ENCODE peak calls at places on chromosomes 13 and 19, in six cellular contexts. I, Q, T, L, F and X are unnamed samples.

GRCh38 chr19:45668342-45668871 is 386 bp downstream of the GIPR start:
- DNase-seq in I (no peak), Q (no peak), T (no peak), L (peak), F (no peak), X (no peak)

GRCh38 chr13:111866731-111867245 is 200.2 kb upstream of the SOX1 start:
- DNase-seq in I (no peak), Q (no peak), T (no peak), L (no peak), F (no peak), X (no peak)

GRCh38 chr19:46739290-46739771 is 6.5 kb upstream of the FKRP start:
- DNase-seq in I (no peak), Q (no peak), T (peak), L (no peak), F (no peak), X (no peak)

GRCh38 chr13:96104516-96104915 is 14.6 kb downstream of the HS6ST3 start:
- DNase-seq in I (peak), Q (no peak), T (no peak), L (no peak), F (no peak), X (no peak)

GRCh38 chr13:40665754-40666057 is 735 bp downstream of the FOXO1 start:
- DNase-seq in I (peak), Q (peak), T (no peak), L (peak), F (no peak), X (peak)

GRCh38 chr19:47097396-47098217 is 16.0 kb downstream of the ZC3H4 start:
- DNase-seq in I (no peak), Q (peak), T (peak), L (no peak), F (peak), X (no peak)

GRCh38 chr13:99384468-99384867 is 77.3 kb upstream of the GPR183 start:
- DNase-seq in I (no peak), Q (no peak), T (no peak), L (peak), F (no peak), X (peak)

GRCh38 chr13:50127017-50127725 is 111.9 kb downstream of the KCNRG start:
- DNase-seq in I (peak), Q (peak), T (no peak), L (peak), F (peak), X (peak)

GRCh38 chr19:6734096-6734696 is 3.2 kb downstream of the GPR108 start:
- DNase-seq in I (no peak), Q (no peak), T (no peak), L (no peak), F (no peak), X (no peak)

GRCh38 chr19:33630880-33631627 is 9.3 kb downstream of the CHST8 start:
- DNase-seq in I (no peak), Q (no peak), T (no peak), L (no peak), F (no peak), X (no peak)

GRCh38 chr13:51639171-51639570 is 54.9 kb downstream of the WDFY2 start:
- DNase-seq in I (no peak), Q (peak), T (no peak), L (no peak), F (no peak), X (no peak)

GRCh38 chr19:53945441-53945840 is 17.3 kb upstream of the CACNG8 start:
- DNase-seq in I (peak), Q (peak), T (no peak), L (no peak), F (no peak), X (no peak)

GRCh38 chr13:80778302-80778701 is 437.4 kb upstream of the SPRY2 start:
- DNase-seq in I (no peak), Q (no peak), T (no peak), L (no peak), F (no peak), X (no peak)

GRCh38 chr13:40420160-40420740 is 246.2 kb downstream of the FOXO1 start:
- DNase-seq in I (peak), Q (no peak), T (no peak), L (no peak), F (no peak), X (no peak)

GRCh38 chr19:39671739-39672363 is 16.1 kb downstream of the LGALS16 start:
- DNase-seq in I (peak), Q (peak), T (no peak), L (peak), F (no peak), X (no peak)

GRCh38 chr13:114140131-114140908 is 7.9 kb upstream of the RASA3 start:
- DNase-seq in I (no peak), Q (no peak), T (no peak), L (peak), F (no peak), X (no peak)

GRCh38 chr13:26528527-26528926 is 29.0 kb upstream of the WASF3 start:
- DNase-seq in I (no peak), Q (no peak), T (no peak), L (no peak), F (no peak), X (no peak)

GRCh38 chr19:5054551-5055456 is 85.9 kb downstream of the KDM4B start:
- DNase-seq in I (no peak), Q (no peak), T (peak), L (no peak), F (no peak), X (no peak)

GRCh38 chr13:76965759-76966421 is 17.6 kb downstream of the ACOD1 start:
- DNase-seq in I (no peak), Q (peak), T (no peak), L (no peak), F (no peak), X (no peak)

GRCh38 chr13:78660130-78660857 is 1.3 kb upstream of the OBI1 start:
- DNase-seq in I (peak), Q (peak), T (no peak), L (no peak), F (no peak), X (no peak)

GRCh38 chr19:29376855-29377354 is 148.9 kb upstream of the VSTM2B start:
- DNase-seq in I (no peak), Q (no peak), T (no peak), L (no peak), F (peak), X (no peak)

GRCh38 chr19:30516586-30516985 is 144.4 kb downstream of the ZNF536 start:
- DNase-seq in I (no peak), Q (no peak), T (no peak), L (no peak), F (no peak), X (no peak)

GRCh38 chr13:50726164-50726563 is 117.3 kb downstream of the DLEU7 start:
- DNase-seq in I (no peak), Q (no peak), T (no peak), L (no peak), F (no peak), X (no peak)

GRCh38 chr19:51607920-51608562 is 22.2 kb downstream of the SIGLEC5 start:
- DNase-seq in I (peak), Q (peak), T (peak), L (no peak), F (peak), X (peak)

GRCh38 chr19:29145756-29146155 is 67.2 kb downstream of the UQCRFS1 start:
- DNase-seq in I (no peak), Q (no peak), T (no peak), L (no peak), F (no peak), X (no peak)

GRCh38 chr13:67776171-67776570 is 546.0 kb upstream of the PCDH9 start:
- DNase-seq in I (no peak), Q (no peak), T (no peak), L (no peak), F (no peak), X (no peak)

GRCh38 chr19:44282846-44283245 is 22.0 kb downstream of the ZNF235 start:
- DNase-seq in I (no peak), Q (no peak), T (no peak), L (no peak), F (no peak), X (no peak)

GRCh38 chr19:3801412-3802096 is 15.4 kb upstream of the MATK start:
- DNase-seq in I (peak), Q (peak), T (peak), L (peak), F (peak), X (peak)

GRCh38 chr19:33574824-33575223 is 46.9 kb upstream of the CHST8 start:
- DNase-seq in I (no peak), Q (no peak), T (no peak), L (no peak), F (no peak), X (no peak)

GRCh38 chr19:18073197-18073596 is 13.5 kb downstream of the IL12RB1 start:
- DNase-seq in I (no peak), Q (no peak), T (no peak), L (no peak), F (no peak), X (no peak)

GRCh38 chr19:39498262-39499081 is at the start of gene DLL3:
- DNase-seq in I (peak), Q (no peak), T (no peak), L (no peak), F (no peak), X (no peak)

GRCh38 chr19:15248106-15248505 is 15.9 kb upstream of the EPHX3 start:
- DNase-seq in I (no peak), Q (no peak), T (no peak), L (no peak), F (no peak), X (no peak)

GRCh38 chr13:51953347-51953746 is 57.9 kb downstream of the ATP7B start:
- DNase-seq in I (no peak), Q (no peak), T (no peak), L (no peak), F (no peak), X (no peak)

GRCh38 chr19:28905996-28906395 is 307.0 kb downstream of the UQCRFS1 start:
- DNase-seq in I (no peak), Q (no peak), T (no peak), L (no peak), F (no peak), X (no peak)

GRCh38 chr19:18915639-18916038 is 3.5 kb downstream of the COPE start:
- DNase-seq in I (peak), Q (peak), T (peak), L (no peak), F (no peak), X (no peak)

GRCh38 chr19:58035863-58036262 is 2.0 kb downstream of the ZSCAN1 start:
- DNase-seq in I (no peak), Q (no peak), T (no peak), L (no peak), F (no peak), X (no peak)

GRCh38 chr13:23715762-23716235 is 145.6 kb downstream of the TNFRSF19 start:
- DNase-seq in I (peak), Q (no peak), T (no peak), L (no peak), F (no peak), X (no peak)
- H3K27ac ChIP-seq in I (no peak), Q (no peak), T (no peak), L (no peak), F (no peak), X (no peak)

GRCh38 chr13:74246398-74246975 is 112.3 kb upstream of the KLF12 start:
- DNase-seq in I (no peak), Q (peak), T (no peak), L (no peak), F (no peak), X (no peak)
- H3K27ac ChIP-seq in I (no peak), Q (no peak), T (no peak), L (no peak), F (no peak), X (peak)

DNA sequence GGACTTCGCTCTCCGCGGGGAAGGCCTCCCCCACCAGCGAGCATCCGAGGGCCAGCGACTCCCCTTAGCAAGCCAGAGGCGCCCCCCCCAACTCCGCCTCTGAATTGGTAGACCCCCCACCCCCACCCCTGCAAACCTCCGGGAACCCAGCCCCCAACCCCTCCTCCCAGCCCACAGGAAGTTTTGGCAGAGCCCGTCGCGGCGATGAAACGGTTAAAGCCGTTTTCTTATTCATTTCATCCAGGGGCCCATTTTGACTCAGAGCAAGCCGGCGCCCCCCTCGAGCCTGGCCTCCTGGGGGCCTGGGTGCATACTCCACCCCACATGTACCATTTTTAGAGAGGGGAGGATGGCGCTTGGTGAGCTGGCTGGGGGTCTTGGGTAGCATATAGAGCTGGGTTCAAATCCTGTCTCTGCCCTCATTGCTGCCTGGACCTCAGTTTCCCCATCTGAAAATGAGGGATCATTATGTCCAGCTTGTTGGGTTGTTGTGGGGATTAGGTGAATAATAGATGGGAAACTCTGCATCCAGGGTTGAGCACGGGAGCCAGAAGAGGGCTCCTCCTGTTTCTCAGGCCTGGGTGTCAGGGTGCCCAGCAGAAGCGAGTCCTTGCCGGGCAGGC is 7.9 kb upstream of the JUNB start:
- DNase-seq in I (no peak), Q (no peak), T (no peak), L (no peak), F (no peak), X (no peak)
- H3K27ac ChIP-seq in I (peak), Q (peak), T (peak), L (peak), F (peak), X (peak)

GRCh38 chr19:52785506-52785905 is 1.1 kb downstream of the ZNF600 start:
- DNase-seq in I (no peak), Q (no peak), T (no peak), L (no peak), F (no peak), X (no peak)

GRCh38 chr19:52789440-52789839 is 2.8 kb upstream of the ZNF600 start:
- DNase-seq in I (peak), Q (no peak), T (no peak), L (no peak), F (no peak), X (no peak)

GRCh38 chr19:52786078-52786463 is 520 bp downstream of the ZNF600 start:
- DNase-seq in I (no peak), Q (no peak), T (no peak), L (no peak), F (no peak), X (no peak)
- H3K27ac ChIP-seq in I (no peak), Q (no peak), T (no peak), L (peak), F (peak), X (peak)

GRCh38 chr19:50214699-50215543 is 11.5 kb downstream of the MYH14 start:
- DNase-seq in I (peak), Q (no peak), T (no peak), L (no peak), F (peak), X (no peak)

GRCh38 chr19:50210425-50210824 is 7.0 kb downstream of the MYH14 start:
- DNase-seq in I (no peak), Q (no peak), T (no peak), L (no peak), F (no peak), X (no peak)

GRCh38 chr19:50209131-50209530 is 5.7 kb downstream of the MYH14 start:
- DNase-seq in I (no peak), Q (no peak), T (no peak), L (no peak), F (no peak), X (no peak)

GRCh38 chr19:50215820-50216219 is 12.4 kb downstream of the MYH14 start:
- DNase-seq in I (no peak), Q (no peak), T (no peak), L (no peak), F (no peak), X (no peak)

GRCh38 chr19:50213925-50214324 is 10.5 kb downstream of the MYH14 start:
- DNase-seq in I (no peak), Q (no peak), T (no peak), L (no peak), F (no peak), X (no peak)
- H3K27ac ChIP-seq in I (no peak), Q (no peak), T (no peak), L (no peak), F (peak), X (no peak)

GRCh38 chr19:55503447-55504251 is 15.4 kb downstream of the SSC5D start:
- DNase-seq in I (peak), Q (peak), T (peak), L (peak), F (peak), X (peak)

GRCh38 chr19:55502197-55502952 is 14.1 kb downstream of the SSC5D start:
- DNase-seq in I (no peak), Q (no peak), T (no peak), L (no peak), F (no peak), X (no peak)

GRCh38 chr19:55504981-55505380 is 16.7 kb downstream of the SSC5D start:
- DNase-seq in I (no peak), Q (no peak), T (no peak), L (no peak), F (no peak), X (no peak)

GRCh38 chr19:55500368-55500952 is 12.2 kb downstream of the SSC5D start:
- DNase-seq in I (no peak), Q (no peak), T (no peak), L (no peak), F (no peak), X (no peak)

GRCh38 chr19:55504252-55504603 is 16.0 kb downstream of the SSC5D start:
- DNase-seq in I (no peak), Q (no peak), T (no peak), L (no peak), F (no peak), X (no peak)
- H3K27ac ChIP-seq in I (no peak), Q (no peak), T (no peak), L (no peak), F (peak), X (no peak)

DNA sequence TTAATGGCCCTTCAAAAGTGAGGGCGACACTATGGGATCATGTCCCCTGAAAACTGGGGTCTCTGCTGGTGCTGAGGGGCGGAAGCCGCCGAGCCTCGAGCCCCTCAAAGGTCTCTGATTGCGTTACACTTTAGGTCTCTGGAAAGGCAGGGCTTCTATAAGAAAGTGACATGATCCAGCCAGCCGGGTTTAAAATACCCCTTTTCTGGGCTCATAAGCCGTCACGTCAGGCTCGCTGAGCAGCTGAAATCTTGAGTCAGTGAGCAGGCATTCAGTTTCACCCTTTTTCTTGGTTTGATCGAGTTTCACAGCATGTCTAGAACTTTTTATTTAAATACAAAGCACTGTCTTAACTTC is 600 bp upstream of the HMGB1 start:
- DNase-seq in I (peak), Q (peak), T (no peak), L (no peak), F (no peak), X (no peak)
- H3K27ac ChIP-seq in I (peak), Q (peak), T (no peak), L (peak), F (no peak), X (no peak)